ENCODE peak calls at places on chromosomes 2 and 18, in ten cellular contexts. V is lower leg skin, O is K562, W is colonic mucosa, A is adrenal gland, S is fibroblast of lung, C is HCT116, K is epithelial cell of proximal tubule, T is RWPE2, L is IMR-90. R is an unnamed sample.

GRCh38 chr2:110973275-110973674 is 147.4 kb upstream of the BCL2L11 start:
- DNase-seq in V (no peak), O (no peak), W (no peak), A (no peak), S (no peak), C (no peak), K (no peak), T (no peak), L (no peak), R (no peak)

GRCh38 chr2:45879936-45880335 is 228.5 kb downstream of the PRKCE start:
- DNase-seq in V (no peak), O (no peak), W (no peak), A (no peak), S (no peak), C (no peak), K (no peak), T (no peak), L (no peak), R (no peak)

GRCh38 chr2:147525724-147526489 is 318.9 kb upstream of the ACVR2A start:
- DNase-seq in V (no peak), O (no peak), W (no peak), A (no peak), S (peak), C (no peak), K (no peak), T (no peak), L (no peak), R (no peak)

GRCh38 chr18:23191952-23192662 is 56.8 kb downstream of the CABLES1 start:
- DNase-seq in V (no peak), O (no peak), W (peak), A (peak), S (peak), C (no peak), K (no peak), T (no peak), L (peak), R (no peak)

GRCh38 chr2:191636235-191636543 is 41.7 kb upstream of the NABP1 start:
- DNase-seq in V (no peak), O (no peak), W (no peak), A (no peak), S (peak), C (peak), K (peak), T (no peak), L (peak), R (no peak)

GRCh38 chr2:101718993-101719571 is 21.6 kb downstream of the MAP4K4 start:
- DNase-seq in V (no peak), O (no peak), W (no peak), A (no peak), S (no peak), C (no peak), K (no peak), T (no peak), L (peak), R (no peak)

GRCh38 chr2:120390381-120391055 is 44.6 kb downstream of the INHBB start:
- DNase-seq in V (peak), O (no peak), W (no peak), A (no peak), S (no peak), C (no peak), K (no peak), T (peak), L (no peak), R (peak)

GRCh38 chr18:3827236-3827635 is 377.3 kb downstream of the TGIF1 start:
- DNase-seq in V (no peak), O (no peak), W (no peak), A (no peak), S (no peak), C (no peak), K (no peak), T (no peak), L (no peak), R (no peak)

GRCh38 chr2:8002765-8003393 is 679.0 kb upstream of the ID2 start:
- DNase-seq in V (no peak), O (no peak), W (no peak), A (no peak), S (no peak), C (no peak), K (no peak), T (no peak), L (no peak), R (no peak)

GRCh38 chr18:47470941-47471340 is 219.5 kb upstream of the SKOR2 start:
- DNase-seq in V (peak), O (no peak), W (no peak), A (no peak), S (no peak), C (no peak), K (no peak), T (no peak), L (no peak), R (no peak)

GRCh38 chr18:47149457-47150028 is 757 bp downstream of the HDHD2 start:
- DNase-seq in V (no peak), O (peak), W (peak), A (no peak), S (no peak), C (no peak), K (no peak), T (no peak), L (peak), R (no peak)

GRCh38 chr2:166090346-166090745 is 37.5 kb downstream of the SCN1A start:
- DNase-seq in V (no peak), O (no peak), W (no peak), A (no peak), S (peak), C (no peak), K (no peak), T (no peak), L (peak), R (no peak)

GRCh38 chr2:240396623-240397541 is 38.6 kb upstream of the GPC1 start:
- DNase-seq in V (peak), O (no peak), W (no peak), A (no peak), S (peak), C (no peak), K (no peak), T (peak), L (no peak), R (no peak)

GRCh38 chr2:86566158-86566827 is 3.0 kb upstream of the CHMP3 start:
- DNase-seq in V (no peak), O (peak), W (no peak), A (no peak), S (no peak), C (no peak), K (no peak), T (no peak), L (peak), R (no peak)

GRCh38 chr2:152835674-152836073 is 117.3 kb downstream of the ARL6IP6 start:
- DNase-seq in V (no peak), O (no peak), W (no peak), A (no peak), S (no peak), C (no peak), K (no peak), T (no peak), L (no peak), R (no peak)

GRCh38 chr2:236106761-236107160 is 61.4 kb downstream of the GBX2 start:
- DNase-seq in V (no peak), O (no peak), W (no peak), A (no peak), S (no peak), C (no peak), K (no peak), T (no peak), L (no peak), R (no peak)

GRCh38 chr18:61955644-61956043 is 62.8 kb upstream of the RNF152 start:
- DNase-seq in V (no peak), O (no peak), W (no peak), A (no peak), S (no peak), C (no peak), K (no peak), T (no peak), L (no peak), R (no peak)

GRCh38 chr18:77105680-77106079 is 26.9 kb downstream of the MBP start:
- DNase-seq in V (peak), O (no peak), W (no peak), A (no peak), S (no peak), C (no peak), K (no peak), T (no peak), L (no peak), R (no peak)

GRCh38 chr2:158644139-158644538 is 151.0 kb upstream of the DAPL1 start:
- DNase-seq in V (no peak), O (no peak), W (no peak), A (no peak), S (peak), C (no peak), K (no peak), T (no peak), L (peak), R (no peak)

GRCh38 chr2:190119257-190119656 is 56.7 kb upstream of the MSTN start:
- DNase-seq in V (no peak), O (peak), W (no peak), A (peak), S (no peak), C (no peak), K (no peak), T (no peak), L (no peak), R (no peak)

GRCh38 chr2:153110477-153110876 is 368.1 kb downstream of the RPRM start:
- DNase-seq in V (no peak), O (no peak), W (no peak), A (no peak), S (no peak), C (no peak), K (no peak), T (no peak), L (no peak), R (no peak)

GRCh38 chr2:234620018-234620417 is 123.1 kb upstream of the ARL4C start:
- DNase-seq in V (no peak), O (no peak), W (no peak), A (no peak), S (no peak), C (no peak), K (no peak), T (no peak), L (no peak), R (no peak)

GRCh38 chr2:158191076-158191566 is 89.4 kb downstream of the UPP2 start:
- DNase-seq in V (no peak), O (no peak), W (no peak), A (no peak), S (no peak), C (peak), K (peak), T (no peak), L (no peak), R (no peak)

GRCh38 chr2:197311521-197312033 is 997 bp upstream of the ANKRD44 start:
- DNase-seq in V (no peak), O (no peak), W (no peak), A (no peak), S (no peak), C (no peak), K (no peak), T (no peak), L (no peak), R (no peak)

GRCh38 chr18:48227206-48227605 is 182.0 kb downstream of the ZBTB7C start:
- DNase-seq in V (no peak), O (no peak), W (no peak), A (no peak), S (no peak), C (no peak), K (no peak), T (no peak), L (no peak), R (no peak)

GRCh38 chr2:190443778-190444481 is 35.8 kb downstream of the MFSD6 start:
- DNase-seq in V (no peak), O (no peak), W (no peak), A (peak), S (peak), C (no peak), K (no peak), T (no peak), L (peak), R (no peak)

GRCh38 chr2:128538401-128538800 is 219.7 kb upstream of the HS6ST1 start:
- DNase-seq in V (peak), O (no peak), W (no peak), A (no peak), S (peak), C (no peak), K (no peak), T (no peak), L (peak), R (no peak)

GRCh38 chr2:98768765-98769476 is 38.0 kb upstream of the MGAT4A start:
- DNase-seq in V (no peak), O (no peak), W (no peak), A (peak), S (no peak), C (no peak), K (no peak), T (no peak), L (no peak), R (no peak)

GRCh38 chr2:174328309-174329156 is 6.2 kb upstream of the SP9 start:
- DNase-seq in V (no peak), O (peak), W (no peak), A (no peak), S (no peak), C (no peak), K (no peak), T (no peak), L (no peak), R (no peak)
- H3K4me3 ChIP-seq in V (no peak), O (no peak), W (no peak), A (no peak), S (no peak), C (no peak), K (no peak), T (no peak), L (no peak), R (peak)

GRCh38 chr2:204613635-204614034 is 68.4 kb downstream of the PARD3B start:
- DNase-seq in V (no peak), O (no peak), W (no peak), A (no peak), S (no peak), C (no peak), K (no peak), T (no peak), L (no peak), R (no peak)
- H3K4me3 ChIP-seq in V (no peak), O (no peak), W (no peak), A (no peak), S (no peak), C (no peak), K (no peak), T (no peak), L (no peak), R (no peak)

DNA sequence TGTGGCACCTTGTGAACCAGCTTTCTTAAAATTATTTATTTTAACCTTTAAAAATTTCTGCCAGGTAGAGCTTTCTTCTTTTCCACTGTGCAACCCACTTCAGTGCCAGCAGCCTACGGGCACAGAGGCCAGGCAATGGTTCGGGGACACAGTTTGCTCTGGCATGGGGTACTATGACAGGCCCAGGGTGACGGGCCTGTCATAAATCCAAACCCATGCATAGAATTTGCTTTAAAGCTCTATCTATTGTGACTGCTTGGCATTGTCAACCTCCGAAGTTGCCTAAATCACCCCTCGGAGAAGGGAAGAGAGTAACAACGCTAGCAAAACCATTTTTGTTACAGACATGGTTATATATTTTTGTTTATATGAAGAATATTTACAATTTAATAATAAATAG is 1.5 kb downstream of the ODC1 start:
- DNase-seq in V (no peak), O (no peak), W (no peak), A (no peak), S (no peak), C (no peak), K (no peak), T (no peak), L (no peak), R (no peak)
- H3K4me3 ChIP-seq in V (no peak), O (peak), W (peak), A (no peak), S (peak), C (peak), K (peak), T (peak), L (no peak), R (peak)

GRCh38 chr2:204730588-204730987 is 185.3 kb downstream of the PARD3B start:
- DNase-seq in V (no peak), O (no peak), W (no peak), A (no peak), S (no peak), C (no peak), K (no peak), T (no peak), L (no peak), R (no peak)
- H3K4me3 ChIP-seq in V (no peak), O (no peak), W (no peak), A (no peak), S (no peak), C (no peak), K (no peak), T (no peak), L (no peak), R (no peak)

GRCh38 chr2:168138369-168138768 is 109.0 kb downstream of the STK39 start:
- DNase-seq in V (no peak), O (no peak), W (no peak), A (no peak), S (peak), C (no peak), K (no peak), T (no peak), L (no peak), R (no peak)
- H3K4me3 ChIP-seq in V (no peak), O (no peak), W (no peak), A (no peak), S (no peak), C (no peak), K (no peak), T (no peak), L (no peak), R (no peak)

DNA sequence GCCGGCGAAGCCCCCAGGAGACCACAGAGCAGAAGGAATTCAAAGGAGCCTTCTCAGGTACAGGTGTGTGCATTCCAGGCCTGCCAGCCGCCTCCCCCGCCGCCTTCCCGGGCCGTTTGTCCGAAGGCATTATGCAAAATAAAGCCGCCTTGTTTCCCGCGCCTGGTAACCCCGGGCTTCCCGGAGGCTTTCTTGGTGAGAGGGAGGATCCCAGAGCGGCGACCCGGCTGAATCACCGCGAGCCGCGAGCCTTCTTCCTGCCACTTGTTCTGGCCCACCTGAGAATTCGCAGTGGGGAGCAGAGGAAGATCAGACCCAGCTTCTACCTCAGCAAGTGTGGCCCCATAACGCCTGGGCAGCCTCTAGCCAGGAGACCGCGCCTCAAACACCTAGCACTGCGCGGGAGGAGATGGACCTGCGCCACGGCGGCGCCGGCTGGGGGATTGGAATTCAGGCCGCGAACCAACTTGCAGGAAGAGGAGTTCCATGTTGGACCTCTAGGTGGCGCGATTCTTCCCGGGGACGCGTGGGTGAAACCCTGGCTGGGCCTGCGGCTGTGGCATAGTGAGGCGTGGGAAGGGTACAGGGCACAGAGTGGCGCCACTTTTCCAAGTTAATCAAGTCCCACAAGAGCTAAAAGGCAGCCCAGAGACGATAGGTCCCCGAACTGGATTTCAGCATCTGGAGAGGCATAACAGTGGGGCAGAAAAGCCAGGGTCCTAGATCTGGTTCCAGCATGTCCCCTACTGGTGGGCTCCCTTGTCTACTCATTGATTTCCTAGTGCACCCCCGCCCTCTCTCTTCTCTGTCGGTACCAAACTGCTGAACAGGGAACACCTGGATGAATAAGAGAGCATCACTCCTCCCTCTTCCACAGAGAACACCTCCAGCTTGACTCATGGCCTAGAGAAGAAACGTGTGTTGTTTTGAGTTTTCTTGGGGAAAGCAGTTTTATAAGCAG is 101.6 kb downstream of the FOXI3 start:
- DNase-seq in V (peak), O (peak), W (peak), A (peak), S (peak), C (peak), K (no peak), T (no peak), L (peak), R (no peak)
- H3K4me3 ChIP-seq in V (no peak), O (no peak), W (peak), A (peak), S (no peak), C (peak), K (peak), T (peak), L (no peak), R (peak)

DNA sequence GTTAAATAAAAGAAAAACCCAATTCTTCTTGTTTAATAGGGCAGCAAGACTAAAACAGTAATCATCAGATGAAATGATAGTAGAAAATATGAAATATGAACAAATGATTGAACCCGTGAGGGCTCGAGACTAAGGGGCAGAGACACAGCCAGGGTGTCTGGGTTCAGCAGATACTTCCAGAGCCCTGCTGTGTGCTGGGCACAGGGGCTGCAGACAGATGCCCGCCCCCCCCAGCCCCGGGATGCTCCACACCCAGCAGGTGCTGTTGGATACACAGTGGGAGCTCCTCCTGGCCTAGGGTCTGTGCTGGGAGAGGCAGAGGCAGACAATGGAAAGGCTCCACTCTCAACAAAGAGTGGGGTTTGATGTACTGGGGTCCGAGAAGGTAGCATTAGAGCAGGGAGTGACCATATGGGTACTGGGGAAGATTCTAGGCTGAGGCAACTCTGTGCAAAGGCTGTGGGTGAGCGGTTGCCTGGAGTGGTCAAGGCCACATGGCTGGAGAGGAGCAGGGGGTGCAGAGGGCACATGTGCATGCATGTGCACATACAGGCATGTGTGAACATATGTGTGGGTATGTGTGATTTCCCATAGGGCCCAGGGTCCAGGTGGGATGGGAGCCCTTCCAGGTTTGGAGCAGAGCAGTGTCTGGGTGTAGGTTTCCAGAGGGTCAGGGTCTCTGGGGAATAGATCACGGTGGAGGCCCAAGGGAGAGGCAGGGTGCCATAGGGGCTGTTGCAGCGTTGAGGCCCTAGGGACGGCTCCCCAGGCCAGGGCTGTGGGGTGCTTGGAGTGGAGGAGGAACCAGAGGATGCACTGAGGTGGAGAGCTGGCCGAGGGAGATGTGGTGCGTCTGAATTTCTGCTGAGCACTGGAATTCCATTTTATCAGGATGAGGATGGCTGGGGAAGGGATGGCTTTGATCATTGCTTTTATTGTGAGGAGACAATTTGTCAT is 36.7 kb downstream of the LDLRAD4 start:
- DNase-seq in V (peak), O (no peak), W (no peak), A (no peak), S (no peak), C (no peak), K (no peak), T (peak), L (no peak), R (peak)
- H3K4me3 ChIP-seq in V (no peak), O (no peak), W (no peak), A (no peak), S (no peak), C (no peak), K (no peak), T (no peak), L (no peak), R (no peak)

GRCh38 chr2:205684871-205685313 is 2.6 kb downstream of the NRP2 start:
- DNase-seq in V (no peak), O (no peak), W (no peak), A (peak), S (peak), C (no peak), K (no peak), T (no peak), L (peak), R (no peak)
- H3K4me3 ChIP-seq in V (peak), O (no peak), W (peak), A (peak), S (peak), C (peak), K (peak), T (peak), L (peak), R (peak)

R was measured in coronary artery.